ENCODE peak calls at places on chromosomes 16 and 17, in six cellular contexts. N is uterus; S is ACHN; K is NCI-H345; R is nephron progenitor cell; U is activated CD4-positive, alpha-beta T cell treated with anti-CD3 and anti-CD28 coated beads for 24 hours. V is an unnamed sample.

GRCh38 chr16:76081936-76082335 is 195.3 kb upstream of the CNTNAP4 start:
- DNase-seq in N (no peak), S (no peak), K (no peak), R (no peak), U (no peak), V (no peak)

GRCh38 chr17:21551081-21551881 is 141.0 kb upstream of the KCNJ18 start:
- DNase-seq in N (peak; percentile 83), S (peak; percentile 80), K (peak; percentile 63), R (peak; percentile 87), U (peak; percentile 65), V (peak; percentile 86)

GRCh38 chr17:40582328-40582901 is 17.1 kb upstream of the CCR7 start:
- DNase-seq in N (no peak), S (no peak), K (peak; percentile 92), R (no peak), U (no peak), V (peak; percentile 80)

GRCh38 chr17:9473716-9474115 is 101.9 kb downstream of the STX8 start:
- DNase-seq in N (no peak), S (no peak), K (no peak), R (no peak), U (no peak), V (no peak)

GRCh38 chr17:78667741-78668640 is 90.8 kb upstream of the DNAH17 start:
- DNase-seq in N (no peak), S (no peak), K (no peak), R (no peak), U (no peak), V (peak; percentile 62)

GRCh38 chr17:10761281-10761680 is 31.5 kb upstream of the TMEM220 start:
- DNase-seq in N (no peak), S (no peak), K (no peak), R (no peak), U (no peak), V (no peak)

GRCh38 chr16:68893710-68894705 is 50.7 kb downstream of the TANGO6 start:
- DNase-seq in N (no peak), S (peak; percentile 42), K (no peak), R (peak; percentile 58), U (no peak), V (no peak)

GRCh38 chr17:28493467-28493866 is 12.7 kb upstream of the FOXN1 start:
- DNase-seq in N (no peak), S (no peak), K (no peak), R (peak; percentile 28), U (no peak), V (no peak)

GRCh38 chr17:81387235-81388060 is 7.8 kb upstream of the BAHCC1 start:
- DNase-seq in N (peak; percentile 80), S (no peak), K (peak; percentile 47), R (peak; percentile 86), U (no peak), V (peak; percentile 76)

GRCh38 chr17:67042104-67042899 is 2.1 kb upstream of the CACNG1 start:
- DNase-seq in N (no peak), S (no peak), K (no peak), R (no peak), U (no peak), V (no peak)

GRCh38 chr17:32596206-32596605 is 109.4 kb downstream of the CDK5R1 start:
- DNase-seq in N (no peak), S (no peak), K (no peak), R (no peak), U (no peak), V (no peak)

GRCh38 chr16:11202260-11203091 is 53.5 kb downstream of the SOCS1 start:
- DNase-seq in N (no peak), S (peak; percentile 44), K (no peak), R (no peak), U (no peak), V (no peak)

GRCh38 chr16:2856061-2856670 is 1.8 kb downstream of the PRSS22 start:
- DNase-seq in N (no peak), S (no peak), K (peak; percentile 19), R (peak; percentile 44), U (no peak), V (no peak)

GRCh38 chr17:78142113-78142861 is 3.9 kb upstream of the C17orf99 start:
- DNase-seq in N (no peak), S (peak; percentile 76), K (no peak), R (no peak), U (no peak), V (peak; percentile 56)

GRCh38 chr16:80191928-80192327 is 348.9 kb upstream of the DYNLRB2 start:
- DNase-seq in N (no peak), S (no peak), K (no peak), R (no peak), U (no peak), V (no peak)

GRCh38 chr17:2101448-2102257 is 46.8 kb downstream of the HIC1 start:
- DNase-seq in N (peak; percentile 48), S (peak; percentile 86), K (no peak), R (no peak), U (no peak), V (peak; percentile 80)

GRCh38 chr17:77489898-77490265 is 349.1 kb downstream of the SEC14L1 start:
- DNase-seq in N (peak; percentile 82), S (no peak), K (no peak), R (no peak), U (no peak), V (peak; percentile 88)

GRCh38 chr17:80951121-80952090 is 40.2 kb upstream of the CHMP6 start:
- DNase-seq in N (peak; percentile 11), S (no peak), K (no peak), R (no peak), U (no peak), V (no peak)

GRCh38 chr16:50316848-50317630 is 50.7 kb downstream of the ADCY7 start:
- DNase-seq in N (no peak), S (no peak), K (no peak), R (no peak), U (no peak), V (no peak)

GRCh38 chr17:58402679-58403078 is 14.7 kb downstream of the RNF43 start:
- DNase-seq in N (no peak), S (peak; percentile 26), K (no peak), R (no peak), U (no peak), V (no peak)

GRCh38 chr17:80108321-80108971 is 7.1 kb downstream of the GAA start:
- DNase-seq in N (no peak), S (no peak), K (no peak), R (no peak), U (no peak), V (no peak)

GRCh38 chr16:47732806-47733150 is 271.6 kb downstream of the PHKB start:
- DNase-seq in N (no peak), S (peak; percentile 62), K (no peak), R (no peak), U (no peak), V (no peak)

GRCh38 chr17:56319531-56319930 is 166.3 kb downstream of the ANKFN1 start:
- DNase-seq in N (no peak), S (peak; percentile 69), K (peak; percentile 36), R (no peak), U (no peak), V (no peak)

GRCh38 chr16:30173054-30173453 is 10.3 kb upstream of the CORO1A start:
- DNase-seq in N (no peak), S (no peak), K (no peak), R (no peak), U (no peak), V (no peak)

GRCh38 chr16:56994311-56994710 is 5.0 kb downstream of the NLRC5 start:
- DNase-seq in N (peak; percentile 10), S (no peak), K (no peak), R (no peak), U (no peak), V (no peak)

GRCh38 chr17:74467221-74467951 is 952 bp downstream of the CD300A start:
- DNase-seq in N (no peak), S (no peak), K (no peak), R (no peak), U (no peak), V (no peak)

GRCh38 chr17:12037970-12038369 is 17.3 kb downstream of the MAP2K4 start:
- DNase-seq in N (no peak), S (no peak), K (no peak), R (no peak), U (no peak), V (no peak)

GRCh38 chr16:80852261-80852872 is 48.0 kb upstream of the CDYL2 start:
- DNase-seq in N (no peak), S (peak; percentile 51), K (no peak), R (peak; percentile 21), U (no peak), V (peak; percentile 21)

V was measured in adrenal gland.